ENCODE peak calls at places on chromosomes 11 and 22, in five cellular contexts. N is spleen, Z is left ventricle myocardium inferior, T is transverse colon, B is mucosa of descending colon. R is an unnamed sample. For H3K4me1, the result is how much of the 10 kb centered on the place peaks cover.

GRCh38 chr11:67057410-67057757 is 737 bp downstream of the RHOD start:
- DNase-seq in N (no peak), T (no peak), Z (no peak), B (no peak), R (no peak)

GRCh38 chr22:19480173-19480568 is 451 bp downstream of the CDC45 start:
- DNase-seq in Z (no peak), B (no peak), T (no peak), N (no peak), R (no peak)

GRCh38 chr11:129743029-129743846 is 72.4 kb upstream of the TMEM45B start:
- DNase-seq in N (peak), T (no peak), B (no peak), Z (no peak), R (no peak)

GRCh38 chr11:86483591-86484163 is 109.0 kb downstream of the CCDC81 start:
- DNase-seq in Z (no peak), N (no peak), T (no peak), B (no peak), R (peak)

GRCh38 chr11:65432686-65433582 is 10.3 kb downstream of the NEAT1 start:
- DNase-seq in B (no peak), N (no peak), T (peak), Z (no peak), R (no peak)

GRCh38 chr11:126318642-126319373 is 14.9 kb downstream of the DCPS start:
- DNase-seq in T (peak), Z (peak), N (no peak), B (no peak), R (no peak)

GRCh38 chr11:19673924-19674390 is 38.7 kb upstream of the NAV2 start:
- DNase-seq in T (peak), B (peak), N (no peak), Z (peak), R (peak)

GRCh38 chr11:130772266-130773227 is 143.7 kb downstream of the SNX19 start:
- DNase-seq in Z (no peak), T (peak), B (no peak), N (no peak), R (no peak)

GRCh38 chr22:34946339-34946985 is 119.5 kb upstream of the ISX start:
- DNase-seq in Z (no peak), N (no peak), T (no peak), B (no peak), R (no peak)

GRCh38 chr22:41132555-41132954 is 40.2 kb downstream of the EP300 start:
- DNase-seq in T (no peak), B (no peak), N (no peak), Z (no peak), R (no peak)

GRCh38 chr22:50720861-50721844 is 16.9 kb upstream of the ACR start:
- DNase-seq in N (no peak), B (no peak), T (no peak), Z (no peak), R (no peak)

DNA sequence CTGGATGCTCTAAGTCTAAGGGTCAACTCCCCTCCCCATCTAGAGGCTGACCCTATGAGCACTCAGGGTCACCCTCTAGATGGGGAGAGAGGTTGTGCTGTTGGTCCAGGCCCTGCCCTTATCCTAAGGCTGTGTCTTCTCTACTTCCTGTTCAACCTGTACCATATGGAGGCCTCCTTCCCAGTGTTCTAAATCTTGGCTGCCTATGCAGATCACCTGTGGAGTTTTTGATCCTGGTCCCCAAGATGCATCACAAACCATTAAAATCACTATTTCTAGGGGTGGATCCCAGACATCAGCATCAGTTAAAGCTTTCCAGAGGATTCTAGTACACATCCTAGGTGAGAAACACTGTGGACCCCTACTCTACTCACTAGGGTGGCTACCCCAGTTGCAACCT is 26.2 kb downstream of the LARGE1 start:
- DNase-seq in B (no peak), Z (no peak), T (no peak), N (no peak), R (no peak)
- TF ChIP-seq CTCF in B (no peak), Z (no peak), T (no peak), N (no peak), R (no peak)

GRCh38 chr22:39439170-39439569 is 17.6 kb upstream of the MGAT3 start:
- DNase-seq in N (no peak), Z (no peak), B (no peak), T (no peak), R (no peak)

GRCh38 chr22:39444937-39445465 is 11.8 kb upstream of the MGAT3 start:
- DNase-seq in Z (no peak), B (no peak), T (no peak), N (no peak), R (no peak)

GRCh38 chr22:39444247-39444800 is 12.5 kb upstream of the MGAT3 start:
- DNase-seq in N (no peak), B (no peak), T (no peak), Z (no peak), R (no peak)

GRCh38 chr22:39446239-39446721 is 10.5 kb upstream of the MGAT3 start:
- DNase-seq in Z (no peak), T (peak), B (peak), N (peak), R (no peak)

GRCh38 chr22:39443416-39443815 is 13.4 kb upstream of the MGAT3 start:
- DNase-seq in B (no peak), T (no peak), Z (no peak), N (no peak), R (no peak)
- H3K4me1 ChIP-seq in B (under half), T (under half), Z (under half), N (under half), R (under half)

DNA sequence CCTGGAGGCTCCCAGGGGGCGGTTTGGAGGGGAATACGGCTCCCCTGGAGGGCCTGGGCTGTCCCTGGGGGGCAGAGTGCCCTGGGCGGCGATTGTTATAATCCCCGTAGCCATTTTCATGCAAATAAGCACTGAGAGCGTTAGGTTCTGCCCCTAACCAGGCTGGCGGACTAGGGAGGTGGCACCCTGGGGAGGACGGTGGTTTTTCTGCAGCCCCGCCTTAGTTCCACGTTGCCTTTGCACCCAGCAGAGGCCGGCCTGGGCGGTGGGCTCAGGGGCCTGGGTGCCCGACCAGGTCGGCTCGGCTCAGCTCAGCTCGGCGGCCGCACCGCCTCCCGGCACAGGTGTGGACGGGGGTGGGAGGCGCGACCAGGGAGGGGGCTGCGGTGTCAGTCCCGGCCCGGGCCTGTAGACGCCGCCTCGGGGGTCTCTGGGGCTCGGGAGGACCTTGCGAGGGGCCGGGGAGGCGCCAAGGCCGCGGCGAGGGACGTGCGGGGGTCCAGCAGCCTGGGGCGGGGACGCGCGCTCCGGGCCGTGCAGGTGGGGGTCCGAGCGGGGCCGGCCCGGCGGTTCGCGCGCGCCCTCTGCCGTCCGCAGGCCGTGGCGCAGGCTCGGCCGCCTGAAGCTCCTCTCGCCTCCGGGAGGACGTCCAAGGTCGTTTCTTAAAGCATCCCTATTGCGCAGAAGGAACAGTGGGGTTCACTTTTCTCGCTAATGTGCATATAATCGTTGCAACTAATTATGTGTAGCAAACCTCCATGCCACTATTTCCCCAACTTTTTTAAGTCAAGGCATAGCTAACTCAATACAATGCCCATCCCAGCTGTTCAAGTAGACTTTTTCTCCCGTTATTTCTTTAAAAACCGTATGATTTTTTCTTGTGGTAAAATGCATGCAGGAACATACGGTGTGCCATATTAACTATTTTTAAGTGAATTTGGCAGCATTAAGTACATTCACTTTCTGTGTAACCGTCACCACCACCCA is 2.5 kb upstream of the DUSP8 start:
- DNase-seq in B (peak), T (peak), N (peak), Z (peak), R (peak)
- H3K4me3 ChIP-seq in B (peak), T (peak), N (peak), Z (peak), R (peak)

GRCh38 chr22:18071968-18072310 is 5.9 kb upstream of the PEX26 start:
- DNase-seq in B (no peak), N (peak), Z (no peak), T (no peak), R (no peak)
- TF ChIP-seq CTCF in B (no peak), N (no peak), Z (no peak), T (no peak), R (no peak)

DNA sequence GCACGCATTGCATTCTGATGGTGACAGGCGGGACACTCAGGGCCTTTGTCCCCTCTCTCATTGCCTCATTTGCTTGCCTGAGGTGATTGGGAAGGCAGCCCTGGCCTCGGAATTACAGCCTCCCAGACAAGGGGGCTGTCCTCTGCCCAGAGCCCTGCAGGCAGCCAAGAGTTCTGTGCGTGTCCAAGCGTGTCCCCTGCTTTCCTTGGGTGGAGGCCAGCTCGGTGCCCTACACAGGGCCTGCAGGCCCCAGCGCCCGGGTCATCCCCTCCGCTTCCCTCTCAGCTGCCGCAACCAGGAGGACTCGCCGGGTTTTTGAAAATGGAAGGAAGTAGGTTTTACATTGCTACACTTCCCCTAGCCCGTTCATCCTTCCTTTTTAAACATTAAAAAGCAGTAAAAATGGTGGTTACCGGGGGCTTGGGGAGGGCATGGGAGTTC is 1.9 kb downstream of the GRAMD4 start:
- DNase-seq in N (no peak), Z (peak), T (no peak), B (no peak), R (no peak)
- H3K4me1 ChIP-seq in N (under half), Z (half or more), T (under half), B (under half), R (under half)

GRCh38 chr11:74168838-74169237 is 2.0 kb downstream of the C2CD3 start:
- DNase-seq in Z (no peak), B (no peak), T (no peak), N (no peak), R (no peak)
- H3K4me3 ChIP-seq in Z (no peak), B (no peak), T (no peak), N (no peak), R (no peak)

R was measured in ascending aorta.